ENCODE peak calls at places on chromosomes 13 and 19, in nine cellular contexts. V is PC-3, H is HCT116, R is neural progenitor cell, L is GM23338, W is MM.1S, X is hepatocyte, N is SK-N-SH, Y is GM23248. E is an unnamed sample.

GRCh38 chr19:13163609-13164364 is 13.6 kb downstream of the IER2 start:
- DNase-seq in N (peak), R (peak), H (no peak), Y (peak), X (peak), V (peak), L (peak), W (no peak), E (peak)

GRCh38 chr13:28574617-28575142 is 79.8 kb upstream of the FLT1 start:
- DNase-seq in R (no peak), N (no peak), W (no peak), L (no peak), H (peak), V (peak), Y (peak), X (peak), E (peak)

GRCh38 chr19:56664511-56664910 is 7.0 kb downstream of the ZNF835 start:
- DNase-seq in H (no peak), Y (no peak), L (no peak), X (no peak), N (no peak), V (no peak), R (no peak), W (no peak), E (no peak)

GRCh38 chr19:15820646-15821045 is 5.2 kb upstream of the OR10H1 start:
- DNase-seq in W (no peak), Y (no peak), X (no peak), R (no peak), L (no peak), V (no peak), H (no peak), N (no peak), E (no peak)

GRCh38 chr19:33469171-33470039 is 52.2 kb downstream of the PEPD start:
- DNase-seq in X (no peak), H (no peak), R (no peak), Y (no peak), L (no peak), V (no peak), W (no peak), N (no peak), E (no peak)

GRCh38 chr19:4553775-4554174 is 5.7 kb downstream of the SEMA6B start:
- DNase-seq in R (no peak), L (no peak), N (no peak), V (no peak), W (no peak), Y (no peak), X (peak), H (no peak), E (no peak)

GRCh38 chr13:51910508-51910907 is 48.7 kb downstream of the CCDC70 start:
- DNase-seq in V (no peak), Y (no peak), W (no peak), L (no peak), R (no peak), X (no peak), H (no peak), N (no peak), E (no peak)

GRCh38 chr19:49339364-49340068 is 4.3 kb downstream of the CD37 start:
- DNase-seq in H (no peak), X (peak), R (peak), W (no peak), Y (peak), L (peak), V (peak), N (peak), E (no peak)

GRCh38 chr19:3523361-3524074 is 15.5 kb upstream of the TEKTIP1 start:
- DNase-seq in X (no peak), Y (no peak), N (no peak), W (no peak), R (no peak), H (no peak), L (no peak), V (no peak), E (no peak)

GRCh38 chr19:37977992-37978391 is 71.0 kb downstream of the SIPA1L3 start:
- DNase-seq in L (no peak), V (no peak), Y (peak), W (no peak), X (no peak), R (peak), H (no peak), N (no peak), E (peak)

GRCh38 chr13:113734099-113734825 is 24.8 kb upstream of the TMEM255B start:
- DNase-seq in W (no peak), R (no peak), H (no peak), V (no peak), Y (no peak), N (no peak), L (no peak), X (no peak), E (no peak)

GRCh38 chr13:103004790-103005307 is 61.4 kb downstream of the SLC10A2 start:
- DNase-seq in R (no peak), N (no peak), V (no peak), Y (no peak), H (no peak), L (no peak), W (no peak), X (no peak), E (no peak)

GRCh38 chr19:47860602-47861297 is 1.7 kb downstream of the TPRX2 start:
- DNase-seq in X (no peak), N (no peak), W (no peak), L (peak), Y (no peak), H (no peak), R (no peak), V (no peak), E (no peak)
- TF ChIP-seq EZH2phosphoT487 in X (no peak), N (no peak), W (no peak), L (no peak), Y (no peak), H (no peak), R (no peak), V (no peak), E (no peak)

DNA sequence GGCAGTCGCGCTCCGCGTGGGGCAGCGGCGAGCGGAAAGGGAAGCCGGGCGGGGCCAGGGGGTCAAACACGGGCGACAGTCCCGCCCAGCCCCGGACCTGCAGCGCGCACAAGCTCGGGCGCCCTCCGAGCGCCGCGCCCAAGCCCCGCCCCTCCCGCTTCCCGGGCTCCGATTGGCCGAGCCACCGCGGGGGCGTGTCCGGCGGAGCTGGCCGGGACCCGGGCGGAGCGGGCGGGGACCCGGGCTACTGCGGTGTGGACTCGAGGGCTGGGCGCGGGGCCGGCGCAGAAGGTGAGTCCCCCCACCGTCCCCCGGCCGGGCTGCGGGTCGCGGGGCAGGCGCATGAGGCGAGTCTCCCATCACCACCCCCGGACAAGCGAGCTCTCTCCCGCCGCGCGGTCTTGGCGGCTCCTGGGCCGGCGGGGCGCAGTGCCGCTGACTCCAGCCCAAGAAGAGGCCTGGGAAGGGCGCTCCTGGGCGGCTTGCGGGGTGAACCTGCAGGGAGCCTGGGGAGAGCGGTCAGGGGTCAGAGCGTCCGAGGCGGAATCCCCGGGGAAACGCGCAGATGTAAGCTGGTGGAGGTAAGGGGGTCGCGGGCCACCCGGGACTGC is at the start of gene PLEKHF1:
- DNase-seq in W (peak), N (peak), R (peak), V (peak), L (peak), H (peak), X (peak), Y (peak), E (peak)
- TF ChIP-seq EZH2phosphoT487 in W (no peak), N (no peak), R (no peak), V (no peak), L (no peak), H (no peak), X (no peak), Y (no peak), E (no peak)

GRCh38 chr13:70874646-70875045 is 766.4 kb upstream of the KLHL1 start:
- DNase-seq in H (no peak), W (no peak), Y (no peak), V (no peak), L (no peak), R (no peak), X (no peak), N (no peak), E (no peak)
- TF ChIP-seq EZH2phosphoT487 in H (no peak), W (no peak), Y (no peak), V (no peak), L (no peak), R (no peak), X (no peak), N (no peak), E (no peak)

GRCh38 chr13:104389722-104390121 is 1323.5 kb upstream of the SLC10A2 start:
- DNase-seq in W (no peak), V (peak), X (peak), H (no peak), Y (no peak), N (no peak), L (no peak), R (no peak), E (no peak)
- TF ChIP-seq EZH2phosphoT487 in W (no peak), V (no peak), X (peak), H (no peak), Y (no peak), N (no peak), L (no peak), R (no peak), E (no peak)

DNA sequence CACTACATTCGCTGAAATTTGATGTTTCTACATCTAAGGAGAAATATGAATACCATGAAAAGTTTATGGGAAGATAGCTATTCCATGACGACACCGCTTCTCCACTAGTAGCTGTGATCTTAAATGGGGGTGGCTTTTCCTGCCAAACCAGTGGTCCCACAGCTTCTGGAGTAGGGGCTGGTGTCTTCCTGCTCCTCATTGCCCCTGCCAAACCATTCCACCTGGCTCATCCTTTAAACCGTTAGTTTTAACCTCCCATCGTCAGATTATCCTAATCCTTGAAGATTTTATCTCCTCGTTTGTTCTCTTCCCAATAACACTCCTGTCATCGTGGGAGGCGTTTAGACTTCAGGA is 568 bp upstream of the ZNF230 start:
- DNase-seq in H (no peak), W (no peak), X (no peak), R (no peak), Y (peak), N (no peak), L (no peak), V (no peak), E (no peak)
- TF ChIP-seq EZH2phosphoT487 in H (no peak), W (no peak), X (no peak), R (no peak), Y (no peak), N (no peak), L (no peak), V (no peak), E (no peak)

DNA sequence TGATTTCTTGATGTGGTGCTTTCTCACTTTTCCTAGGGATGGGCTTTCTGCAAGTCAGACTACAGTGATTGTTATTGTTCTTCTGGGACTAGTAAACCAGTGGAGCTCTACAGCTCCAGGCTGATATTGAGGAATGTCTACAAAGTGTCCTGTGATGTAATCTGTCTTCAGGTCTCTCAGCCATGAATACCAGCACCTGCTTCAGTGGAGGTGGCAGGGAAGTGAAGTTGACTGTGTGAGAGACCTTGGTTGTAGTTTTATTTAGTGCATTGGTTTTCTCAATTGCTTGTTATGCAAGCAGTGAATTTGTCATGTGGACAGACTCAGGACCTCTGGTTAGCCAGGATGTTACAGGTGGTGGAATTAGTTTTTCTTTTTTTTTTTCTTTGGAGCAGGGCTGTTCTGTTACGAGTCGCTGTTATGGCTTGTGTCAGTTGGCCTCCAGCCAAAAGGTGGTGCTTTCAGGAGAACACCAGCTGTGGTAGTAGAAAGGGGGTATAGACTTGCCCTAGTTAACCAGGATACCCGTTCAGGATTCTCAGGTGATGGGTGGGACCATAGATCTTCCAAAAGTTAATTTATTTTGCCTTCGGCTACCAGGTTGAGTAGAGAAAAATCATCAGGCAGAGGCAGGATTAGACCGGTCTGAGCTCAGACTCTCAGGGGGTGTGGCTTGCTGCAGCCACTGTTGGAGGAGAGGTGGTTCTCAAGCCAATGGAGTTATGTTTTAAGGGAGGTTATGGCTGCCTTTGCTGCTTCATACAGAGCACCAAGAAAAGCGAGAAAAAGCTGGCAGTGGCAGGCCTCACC is 11.9 kb upstream of the ZNF675 start:
- DNase-seq in L (peak), R (no peak), N (peak), Y (peak), X (peak), W (peak), V (peak), H (no peak), E (no peak)
- TF ChIP-seq EZH2phosphoT487 in L (no peak), R (no peak), N (no peak), Y (no peak), X (no peak), W (no peak), V (no peak), H (no peak), E (no peak)

GRCh38 chr13:26488236-26489028 is 69.1 kb upstream of the WASF3 start:
- DNase-seq in Y (no peak), N (no peak), L (no peak), R (no peak), V (no peak), X (no peak), W (no peak), H (no peak), E (no peak)
- TF ChIP-seq EZH2phosphoT487 in Y (no peak), N (no peak), L (no peak), R (no peak), V (no peak), X (no peak), W (no peak), H (no peak), E (no peak)

GRCh38 chr13:30676672-30677071 is 58.7 kb upstream of the ALOX5AP start:
- DNase-seq in L (peak), H (no peak), R (no peak), W (no peak), Y (peak), N (no peak), X (peak), V (peak), E (no peak)

GRCh38 chr13:30673669-30674521 is 56.2 kb downstream of the USPL1 start:
- DNase-seq in X (peak), W (peak), N (peak), V (peak), Y (peak), L (peak), H (peak), R (peak), E (peak)

GRCh38 chr13:30681489-30682242 is 53.7 kb upstream of the ALOX5AP start:
- DNase-seq in R (no peak), L (no peak), H (no peak), N (peak), Y (peak), V (no peak), X (peak), W (no peak), E (no peak)

GRCh38 chr13:30685320-30685859 is 50.0 kb upstream of the ALOX5AP start:
- DNase-seq in N (no peak), R (no peak), H (no peak), Y (peak), X (peak), W (no peak), L (no peak), V (no peak), E (no peak)

GRCh38 chr13:30679483-30680330 is 55.6 kb upstream of the ALOX5AP start:
- DNase-seq in X (peak), H (no peak), N (peak), V (peak), R (peak), L (peak), Y (peak), W (peak), E (peak)
- TF ChIP-seq EZH2phosphoT487 in X (no peak), H (no peak), N (no peak), V (no peak), R (no peak), L (no peak), Y (no peak), W (no peak), E (no peak)

E was measured in OCI-LY7.